ENCODE peak calls at places on chromosomes 3 and 15, in ten cellular contexts. D is stimulated activated CD4-positive, alpha-beta T cell treated with anti-CD3 and anti-CD28 coated beads, Interleukin-4, amount 100 ng/mL, for 48 hours; C is EH; O is HFFc6; L is NCI-H1092 treated with DMSO at 0.1 percent for 48 hours; U is mucosa of descending colon; Y is IMR-90; H is upper lobe of left lung; G is WERI-Rb-1; T is anterior cingulate cortex. X is an unnamed sample.
A peak's percentile ranks its signal among the peaks of the same experiment; 100 is the strongest.

GRCh38 chr3:1587426-1587825 is 494.6 kb downstream of the CNTN6 start:
- DNase-seq in D (no peak), C (no peak), G (no peak), O (no peak), H (no peak), Y (no peak), T (no peak), U (no peak), L (no peak), X (no peak)

GRCh38 chr3:183387797-183388196 is 40.6 kb downstream of the MCF2L2 start:
- DNase-seq in D (no peak), H (no peak), C (no peak), O (no peak), T (no peak), U (no peak), Y (no peak), L (no peak), G (no peak), X (no peak)

GRCh38 chr3:148957586-148957985 is 33.8 kb upstream of the GYG1 start:
- DNase-seq in O (no peak), C (peak; percentile 35), Y (no peak), H (no peak), T (no peak), U (no peak), L (no peak), D (no peak), G (peak; percentile 69), X (no peak)

GRCh38 chr3:25856902-25857518 is 67.1 kb downstream of the OXSM start:
- DNase-seq in C (peak; percentile 61), H (no peak), O (peak; percentile 45), G (no peak), Y (peak; percentile 67), U (no peak), L (peak; percentile 1), T (no peak), D (no peak), X (no peak)

GRCh38 chr3:38588276-38588971 is 61.1 kb downstream of the SCN5A start:
- DNase-seq in G (peak; percentile 2), U (no peak), Y (no peak), L (no peak), C (no peak), T (no peak), H (peak; percentile 41), D (no peak), O (no peak), X (no peak)

GRCh38 chr3:69306239-69307185 is 79.4 kb downstream of the FRMD4B start:
- DNase-seq in Y (peak; percentile 83), G (peak; percentile 45), O (peak; percentile 80), D (peak; percentile 35), C (peak; percentile 89), U (peak; percentile 57), L (peak; percentile 30), T (peak; percentile 61), H (no peak), X (peak; percentile 43)

GRCh38 chr3:14300721-14301377 is 101.6 kb upstream of the SLC6A6 start:
- DNase-seq in H (no peak), D (no peak), Y (no peak), U (no peak), C (no peak), O (no peak), G (no peak), L (no peak), T (no peak), X (no peak)

GRCh38 chr3:147392083-147392916 is 14.0 kb downstream of the ZIC4 start:
- DNase-seq in D (no peak), H (peak; percentile 74), T (peak; percentile 88), C (peak; percentile 93), Y (no peak), U (no peak), O (peak; percentile 64), L (peak; percentile 12), G (peak; percentile 94), X (no peak)

GRCh38 chr3:53311882-53312281 is 35.5 kb downstream of the DCP1A start:
- DNase-seq in U (no peak), O (no peak), D (no peak), G (no peak), Y (no peak), T (no peak), C (no peak), L (no peak), H (no peak), X (no peak)

GRCh38 chr15:73965094-73965729 is 26.9 kb downstream of the STOML1 start:
- DNase-seq in G (no peak), H (no peak), U (no peak), T (no peak), L (no peak), D (peak; percentile 48), C (no peak), Y (no peak), O (no peak), X (no peak)

GRCh38 chr3:177055557-177056290 is 141.6 kb downstream of the TBL1XR1 start:
- DNase-seq in H (no peak), U (no peak), G (no peak), C (peak; percentile 33), O (no peak), D (no peak), T (no peak), L (no peak), Y (no peak), X (no peak)

GRCh38 chr15:61331019-61331418 is 101.9 kb upstream of the RORA start:
- DNase-seq in C (no peak), T (no peak), U (no peak), G (no peak), H (no peak), O (no peak), Y (no peak), D (no peak), L (no peak), X (no peak)

GRCh38 chr15:61046291-61046690 is 182.8 kb downstream of the RORA start:
- DNase-seq in T (no peak), O (no peak), G (no peak), L (no peak), C (no peak), Y (no peak), D (no peak), H (no peak), U (no peak), X (no peak)

GRCh38 chr3:158106773-158107461 is 697 bp upstream of the SHOX2 start:
- DNase-seq in G (peak; percentile 59), Y (no peak), T (no peak), D (no peak), L (peak; percentile 14), U (peak; percentile 31), H (peak; percentile 39), C (peak; percentile 36), O (no peak), X (no peak)

GRCh38 chr15:38668433-38669159 is 104.0 kb upstream of the RASGRP1 start:
- DNase-seq in L (no peak), U (no peak), D (no peak), C (no peak), Y (no peak), O (no peak), T (peak; percentile 24), H (no peak), G (peak; percentile 16), X (no peak)

GRCh38 chr3:162774613-162775100 is 1278.0 kb downstream of the OTOL1 start:
- DNase-seq in T (no peak), G (no peak), Y (no peak), L (no peak), D (no peak), C (no peak), O (no peak), U (no peak), H (no peak), X (no peak)

GRCh38 chr3:48664313-48664644 is 1.6 kb upstream of the CELSR3 start:
- DNase-seq in T (no peak), Y (no peak), L (no peak), U (no peak), C (no peak), D (no peak), H (no peak), O (no peak), G (no peak), X (no peak)

GRCh38 chr3:72694398-72694797 is 153.8 kb downstream of the SHQ1 start:
- DNase-seq in H (no peak), O (peak; percentile 3), U (no peak), Y (peak; percentile 6), D (no peak), C (peak; percentile 66), G (no peak), T (no peak), L (no peak), X (no peak)

GRCh38 chr15:40279437-40280141 is 3.3 kb downstream of the ANKRD63 start:
- DNase-seq in C (peak; percentile 58), Y (no peak), O (no peak), D (peak; percentile 75), H (peak; percentile 95), T (peak; percentile 54), G (peak; percentile 78), U (peak; percentile 88), L (peak; percentile 49), X (peak; percentile 38)

X was measured in stimulated activated CD8-positive, alpha-beta memory T cell treated with anti-CD3 and anti-CD28 coated beads, Interleukin-15, amount 100 ng/mL, for 48 hours.